ENCODE peak calls at places on chromosomes 7 and 10, in ten cellular contexts. One of them, this sample, is unnamed.

GRCh38 chr10:6140141-6140841 is 51.5 kb downstream of the RBM17 start:
- DNase-seq in foreskin melanocyte: no peak
- DNase-seq in caudate nucleus: no peak
- DNase-seq in ACHN: peak
- DNase-seq in activated naive CD8-positive, alpha-beta T cell treated with anti-CD3 and anti-CD28 coated beads, Interleukin-2, amount 50 U/mL, for 16 hours: no peak
- DNase-seq in activated naive CD4-positive, alpha-beta T cell: no peak
- DNase-seq in G401: no peak
- DNase-seq in fibroblast of gingiva: no peak
- DNase-seq in activated CD4-positive, alpha-beta T cell treated with anti-CD3 and anti-CD28 coated beads, Interleukin-2, amount 10 ng/mL, durations not matched to agents 7 days and 5 days: peak
- DNase-seq in CMK: no peak
- DNase-seq in this sample: no peak

GRCh38 chr7:362416-363096 is 72.6 kb downstream of the FOXL3 start:
- DNase-seq in fibroblast of gingiva: no peak
- DNase-seq in CMK: no peak
- DNase-seq in foreskin melanocyte: no peak
- DNase-seq in G401: no peak
- DNase-seq in ACHN: no peak
- DNase-seq in caudate nucleus: no peak
- DNase-seq in activated naive CD4-positive, alpha-beta T cell: no peak
- DNase-seq in activated CD4-positive, alpha-beta T cell treated with anti-CD3 and anti-CD28 coated beads, Interleukin-2, amount 10 ng/mL, durations not matched to agents 7 days and 5 days: peak
- DNase-seq in activated naive CD8-positive, alpha-beta T cell treated with anti-CD3 and anti-CD28 coated beads, Interleukin-2, amount 50 U/mL, for 16 hours: no peak
- DNase-seq in this sample: no peak

GRCh38 chr7:142440219-142441073 is 182.6 kb upstream of the PRSS58 start:
- DNase-seq in CMK: no peak
- DNase-seq in fibroblast of gingiva: peak
- DNase-seq in G401: no peak
- DNase-seq in ACHN: peak
- DNase-seq in activated naive CD8-positive, alpha-beta T cell treated with anti-CD3 and anti-CD28 coated beads, Interleukin-2, amount 50 U/mL, for 16 hours: no peak
- DNase-seq in activated naive CD4-positive, alpha-beta T cell: no peak
- DNase-seq in activated CD4-positive, alpha-beta T cell treated with anti-CD3 and anti-CD28 coated beads, Interleukin-2, amount 10 ng/mL, durations not matched to agents 7 days and 5 days: no peak
- DNase-seq in foreskin melanocyte: peak
- DNase-seq in caudate nucleus: no peak
- DNase-seq in this sample: no peak

GRCh38 chr10:101018118-101018599 is 12.8 kb downstream of the PDZD7 start:
- DNase-seq in G401: no peak
- DNase-seq in foreskin melanocyte: no peak
- DNase-seq in caudate nucleus: no peak
- DNase-seq in fibroblast of gingiva: no peak
- DNase-seq in activated naive CD4-positive, alpha-beta T cell: no peak
- DNase-seq in ACHN: no peak
- DNase-seq in activated CD4-positive, alpha-beta T cell treated with anti-CD3 and anti-CD28 coated beads, Interleukin-2, amount 10 ng/mL, durations not matched to agents 7 days and 5 days: no peak
- DNase-seq in activated naive CD8-positive, alpha-beta T cell treated with anti-CD3 and anti-CD28 coated beads, Interleukin-2, amount 50 U/mL, for 16 hours: no peak
- DNase-seq in CMK: no peak
- DNase-seq in this sample: no peak

GRCh38 chr7:18521945-18522566 is 26.5 kb downstream of the HDAC9 start:
- DNase-seq in activated CD4-positive, alpha-beta T cell treated with anti-CD3 and anti-CD28 coated beads, Interleukin-2, amount 10 ng/mL, durations not matched to agents 7 days and 5 days: no peak
- DNase-seq in fibroblast of gingiva: no peak
- DNase-seq in activated naive CD4-positive, alpha-beta T cell: no peak
- DNase-seq in caudate nucleus: no peak
- DNase-seq in CMK: no peak
- DNase-seq in ACHN: no peak
- DNase-seq in foreskin melanocyte: no peak
- DNase-seq in G401: no peak
- DNase-seq in activated naive CD8-positive, alpha-beta T cell treated with anti-CD3 and anti-CD28 coated beads, Interleukin-2, amount 50 U/mL, for 16 hours: no peak
- DNase-seq in this sample: no peak

GRCh38 chr7:99121496-99122021 is 22.3 kb downstream of the SMURF1 start:
- DNase-seq in G401: no peak
- DNase-seq in fibroblast of gingiva: no peak
- DNase-seq in caudate nucleus: no peak
- DNase-seq in activated CD4-positive, alpha-beta T cell treated with anti-CD3 and anti-CD28 coated beads, Interleukin-2, amount 10 ng/mL, durations not matched to agents 7 days and 5 days: no peak
- DNase-seq in foreskin melanocyte: no peak
- DNase-seq in ACHN: no peak
- DNase-seq in activated naive CD8-positive, alpha-beta T cell treated with anti-CD3 and anti-CD28 coated beads, Interleukin-2, amount 50 U/mL, for 16 hours: no peak
- DNase-seq in activated naive CD4-positive, alpha-beta T cell: no peak
- DNase-seq in CMK: no peak
- DNase-seq in this sample: no peak

GRCh38 chr7:47307311-47307710 is 274.6 kb downstream of the TNS3 start:
- DNase-seq in caudate nucleus: no peak
- DNase-seq in G401: no peak
- DNase-seq in ACHN: no peak
- DNase-seq in CMK: no peak
- DNase-seq in activated CD4-positive, alpha-beta T cell treated with anti-CD3 and anti-CD28 coated beads, Interleukin-2, amount 10 ng/mL, durations not matched to agents 7 days and 5 days: no peak
- DNase-seq in activated naive CD4-positive, alpha-beta T cell: no peak
- DNase-seq in activated naive CD8-positive, alpha-beta T cell treated with anti-CD3 and anti-CD28 coated beads, Interleukin-2, amount 50 U/mL, for 16 hours: no peak
- DNase-seq in fibroblast of gingiva: no peak
- DNase-seq in foreskin melanocyte: no peak
- DNase-seq in this sample: no peak

GRCh38 chr7:8418627-8419245 is 14.7 kb upstream of the NXPH1 start:
- DNase-seq in activated naive CD8-positive, alpha-beta T cell treated with anti-CD3 and anti-CD28 coated beads, Interleukin-2, amount 50 U/mL, for 16 hours: no peak
- DNase-seq in activated CD4-positive, alpha-beta T cell treated with anti-CD3 and anti-CD28 coated beads, Interleukin-2, amount 10 ng/mL, durations not matched to agents 7 days and 5 days: peak
- DNase-seq in CMK: peak
- DNase-seq in ACHN: peak
- DNase-seq in G401: peak
- DNase-seq in activated naive CD4-positive, alpha-beta T cell: no peak
- DNase-seq in fibroblast of gingiva: peak
- DNase-seq in caudate nucleus: peak
- DNase-seq in foreskin melanocyte: peak
- DNase-seq in this sample: peak

GRCh38 chr7:121000091-121000983 is 11.8 kb downstream of the CPED1 start:
- DNase-seq in activated naive CD8-positive, alpha-beta T cell treated with anti-CD3 and anti-CD28 coated beads, Interleukin-2, amount 50 U/mL, for 16 hours: no peak
- DNase-seq in activated naive CD4-positive, alpha-beta T cell: no peak
- DNase-seq in activated CD4-positive, alpha-beta T cell treated with anti-CD3 and anti-CD28 coated beads, Interleukin-2, amount 10 ng/mL, durations not matched to agents 7 days and 5 days: no peak
- DNase-seq in CMK: no peak
- DNase-seq in G401: no peak
- DNase-seq in caudate nucleus: no peak
- DNase-seq in fibroblast of gingiva: no peak
- DNase-seq in ACHN: peak
- DNase-seq in foreskin melanocyte: no peak
- DNase-seq in this sample: no peak

GRCh38 chr7:8443871-8444756 is 10.7 kb downstream of the NXPH1 start:
- DNase-seq in CMK: no peak
- DNase-seq in fibroblast of gingiva: no peak
- DNase-seq in foreskin melanocyte: no peak
- DNase-seq in G401: peak
- DNase-seq in activated naive CD4-positive, alpha-beta T cell: no peak
- DNase-seq in activated naive CD8-positive, alpha-beta T cell treated with anti-CD3 and anti-CD28 coated beads, Interleukin-2, amount 50 U/mL, for 16 hours: no peak
- DNase-seq in ACHN: no peak
- DNase-seq in caudate nucleus: no peak
- DNase-seq in activated CD4-positive, alpha-beta T cell treated with anti-CD3 and anti-CD28 coated beads, Interleukin-2, amount 10 ng/mL, durations not matched to agents 7 days and 5 days: no peak
- DNase-seq in this sample: no peak

GRCh38 chr7:126635545-126635944 is 617.2 kb downstream of the GRM8 start:
- DNase-seq in caudate nucleus: no peak
- DNase-seq in ACHN: no peak
- DNase-seq in activated naive CD4-positive, alpha-beta T cell: no peak
- DNase-seq in activated naive CD8-positive, alpha-beta T cell treated with anti-CD3 and anti-CD28 coated beads, Interleukin-2, amount 50 U/mL, for 16 hours: no peak
- DNase-seq in foreskin melanocyte: no peak
- DNase-seq in G401: no peak
- DNase-seq in activated CD4-positive, alpha-beta T cell treated with anti-CD3 and anti-CD28 coated beads, Interleukin-2, amount 10 ng/mL, durations not matched to agents 7 days and 5 days: no peak
- DNase-seq in fibroblast of gingiva: no peak
- DNase-seq in CMK: no peak
- DNase-seq in this sample: no peak

GRCh38 chr10:63384675-63385074 is 81.1 kb downstream of the JMJD1C start:
- DNase-seq in G401: no peak
- DNase-seq in activated naive CD8-positive, alpha-beta T cell treated with anti-CD3 and anti-CD28 coated beads, Interleukin-2, amount 50 U/mL, for 16 hours: no peak
- DNase-seq in caudate nucleus: no peak
- DNase-seq in CMK: no peak
- DNase-seq in fibroblast of gingiva: no peak
- DNase-seq in activated naive CD4-positive, alpha-beta T cell: no peak
- DNase-seq in activated CD4-positive, alpha-beta T cell treated with anti-CD3 and anti-CD28 coated beads, Interleukin-2, amount 10 ng/mL, durations not matched to agents 7 days and 5 days: no peak
- DNase-seq in ACHN: no peak
- DNase-seq in foreskin melanocyte: no peak
- DNase-seq in this sample: no peak

GRCh38 chr7:92680458-92680857 is 90.3 kb upstream of the FAM133B start:
- DNase-seq in activated naive CD8-positive, alpha-beta T cell treated with anti-CD3 and anti-CD28 coated beads, Interleukin-2, amount 50 U/mL, for 16 hours: no peak
- DNase-seq in fibroblast of gingiva: no peak
- DNase-seq in ACHN: peak
- DNase-seq in caudate nucleus: no peak
- DNase-seq in G401: no peak
- DNase-seq in foreskin melanocyte: no peak
- DNase-seq in activated CD4-positive, alpha-beta T cell treated with anti-CD3 and anti-CD28 coated beads, Interleukin-2, amount 10 ng/mL, durations not matched to agents 7 days and 5 days: no peak
- DNase-seq in CMK: no peak
- DNase-seq in activated naive CD4-positive, alpha-beta T cell: no peak
- DNase-seq in this sample: no peak

GRCh38 chr7:78607099-78607498 is 808.5 kb downstream of the PHTF2 start:
- DNase-seq in CMK: no peak
- DNase-seq in activated naive CD4-positive, alpha-beta T cell: no peak
- DNase-seq in foreskin melanocyte: peak
- DNase-seq in activated CD4-positive, alpha-beta T cell treated with anti-CD3 and anti-CD28 coated beads, Interleukin-2, amount 10 ng/mL, durations not matched to agents 7 days and 5 days: no peak
- DNase-seq in ACHN: peak
- DNase-seq in activated naive CD8-positive, alpha-beta T cell treated with anti-CD3 and anti-CD28 coated beads, Interleukin-2, amount 50 U/mL, for 16 hours: no peak
- DNase-seq in caudate nucleus: no peak
- DNase-seq in fibroblast of gingiva: no peak
- DNase-seq in G401: no peak
- DNase-seq in this sample: no peak

GRCh38 chr7:8290645-8291308 is 28.8 kb upstream of the ICA1 start:
- DNase-seq in ACHN: no peak
- DNase-seq in fibroblast of gingiva: no peak
- DNase-seq in CMK: no peak
- DNase-seq in G401: peak
- DNase-seq in foreskin melanocyte: no peak
- DNase-seq in activated naive CD8-positive, alpha-beta T cell treated with anti-CD3 and anti-CD28 coated beads, Interleukin-2, amount 50 U/mL, for 16 hours: no peak
- DNase-seq in activated naive CD4-positive, alpha-beta T cell: no peak
- DNase-seq in activated CD4-positive, alpha-beta T cell treated with anti-CD3 and anti-CD28 coated beads, Interleukin-2, amount 10 ng/mL, durations not matched to agents 7 days and 5 days: no peak
- DNase-seq in caudate nucleus: no peak
- DNase-seq in this sample: no peak

GRCh38 chr10:69360485-69361302 is 56.0 kb downstream of the TACR2 start:
- DNase-seq in activated CD4-positive, alpha-beta T cell treated with anti-CD3 and anti-CD28 coated beads, Interleukin-2, amount 10 ng/mL, durations not matched to agents 7 days and 5 days: no peak
- DNase-seq in CMK: no peak
- DNase-seq in ACHN: peak
- DNase-seq in activated naive CD8-positive, alpha-beta T cell treated with anti-CD3 and anti-CD28 coated beads, Interleukin-2, amount 50 U/mL, for 16 hours: no peak
- DNase-seq in G401: peak
- DNase-seq in foreskin melanocyte: no peak
- DNase-seq in fibroblast of gingiva: peak
- DNase-seq in activated naive CD4-positive, alpha-beta T cell: no peak
- DNase-seq in caudate nucleus: no peak
- DNase-seq in this sample: no peak

GRCh38 chr7:158302274-158303070 is 285.2 kb downstream of the PTPRN2 start:
- DNase-seq in foreskin melanocyte: no peak
- DNase-seq in fibroblast of gingiva: no peak
- DNase-seq in activated naive CD8-positive, alpha-beta T cell treated with anti-CD3 and anti-CD28 coated beads, Interleukin-2, amount 50 U/mL, for 16 hours: no peak
- DNase-seq in G401: no peak
- DNase-seq in caudate nucleus: no peak
- DNase-seq in activated CD4-positive, alpha-beta T cell treated with anti-CD3 and anti-CD28 coated beads, Interleukin-2, amount 10 ng/mL, durations not matched to agents 7 days and 5 days: no peak
- DNase-seq in activated naive CD4-positive, alpha-beta T cell: no peak
- DNase-seq in CMK: no peak
- DNase-seq in ACHN: no peak
- DNase-seq in this sample: no peak

GRCh38 chr7:70474639-70475234 is 657.2 kb upstream of the GALNT17 start:
- DNase-seq in caudate nucleus: no peak
- DNase-seq in fibroblast of gingiva: no peak
- DNase-seq in ACHN: no peak
- DNase-seq in activated CD4-positive, alpha-beta T cell treated with anti-CD3 and anti-CD28 coated beads, Interleukin-2, amount 10 ng/mL, durations not matched to agents 7 days and 5 days: no peak
- DNase-seq in activated naive CD4-positive, alpha-beta T cell: no peak
- DNase-seq in foreskin melanocyte: no peak
- DNase-seq in CMK: no peak
- DNase-seq in activated naive CD8-positive, alpha-beta T cell treated with anti-CD3 and anti-CD28 coated beads, Interleukin-2, amount 50 U/mL, for 16 hours: no peak
- DNase-seq in G401: no peak
- DNase-seq in this sample: no peak

GRCh38 chr10:5775705-5776104 is 37.5 kb downstream of the GDI2 start:
- DNase-seq in foreskin melanocyte: no peak
- DNase-seq in fibroblast of gingiva: no peak
- DNase-seq in ACHN: no peak
- DNase-seq in CMK: no peak
- DNase-seq in activated naive CD8-positive, alpha-beta T cell treated with anti-CD3 and anti-CD28 coated beads, Interleukin-2, amount 50 U/mL, for 16 hours: peak
- DNase-seq in activated naive CD4-positive, alpha-beta T cell: peak
- DNase-seq in activated CD4-positive, alpha-beta T cell treated with anti-CD3 and anti-CD28 coated beads, Interleukin-2, amount 10 ng/mL, durations not matched to agents 7 days and 5 days: peak
- DNase-seq in G401: no peak
- DNase-seq in caudate nucleus: no peak
- DNase-seq in this sample: peak